ENCODE peak calls at places on chromosomes 6 and 20, in seven cellular contexts. One of them, this sample, is unnamed.

GRCh38 chr20:16562259-16562658 is 11.0 kb downstream of the KIF16B start:
- DNase-seq in EL: no peak
- DNase-seq in tibial artery: no peak
- DNase-seq in glutamatergic neuron: no peak
- DNase-seq in AG08396: no peak
- DNase-seq in AML-193: no peak
- DNase-seq in neural progenitor cell: no peak
- DNase-seq in this sample: no peak

GRCh38 chr6:147169529-147169928 is 34.7 kb upstream of the STXBP5 start:
- DNase-seq in EL: no peak
- DNase-seq in tibial artery: no peak
- DNase-seq in glutamatergic neuron: no peak
- DNase-seq in AG08396: no peak
- DNase-seq in AML-193: no peak
- DNase-seq in neural progenitor cell: no peak
- DNase-seq in this sample: no peak

GRCh38 chr20:62571667-62572344 is 70.5 kb upstream of the SLCO4A1 start:
- DNase-seq in EL: no peak
- DNase-seq in tibial artery: no peak
- DNase-seq in glutamatergic neuron: no peak
- DNase-seq in AG08396: no peak
- DNase-seq in AML-193: peak
- DNase-seq in neural progenitor cell: no peak
- DNase-seq in this sample: no peak

GRCh38 chr6:116144590-116144989 is 18.7 kb upstream of the COL10A1 start:
- DNase-seq in EL: peak
- DNase-seq in tibial artery: no peak
- DNase-seq in glutamatergic neuron: no peak
- DNase-seq in AG08396: peak
- DNase-seq in AML-193: no peak
- DNase-seq in neural progenitor cell: no peak
- DNase-seq in this sample: peak

GRCh38 chr6:149464411-149464810 is 20.4 kb downstream of the ZC3H12D start:
- DNase-seq in EL: no peak
- DNase-seq in tibial artery: no peak
- DNase-seq in glutamatergic neuron: no peak
- DNase-seq in AG08396: no peak
- DNase-seq in AML-193: no peak
- DNase-seq in neural progenitor cell: no peak
- DNase-seq in this sample: no peak

GRCh38 chr20:58713801-58714339 is 21.3 kb downstream of the NPEPL1 start:
- DNase-seq in EL: no peak
- DNase-seq in tibial artery: peak
- DNase-seq in glutamatergic neuron: no peak
- DNase-seq in AG08396: peak
- DNase-seq in AML-193: no peak
- DNase-seq in neural progenitor cell: no peak
- DNase-seq in this sample: no peak

GRCh38 chr6:70847685-70848084 is 109.2 kb downstream of the B3GAT2 start:
- DNase-seq in EL: no peak
- DNase-seq in tibial artery: no peak
- DNase-seq in glutamatergic neuron: no peak
- DNase-seq in AG08396: no peak
- DNase-seq in AML-193: no peak
- DNase-seq in neural progenitor cell: no peak
- DNase-seq in this sample: no peak

GRCh38 chr6:42141603-42142117 is 760 bp downstream of the C6orf132 start:
- DNase-seq in EL: no peak
- DNase-seq in tibial artery: no peak
- DNase-seq in glutamatergic neuron: no peak
- DNase-seq in AG08396: peak
- DNase-seq in AML-193: no peak
- DNase-seq in neural progenitor cell: no peak
- DNase-seq in this sample: no peak

GRCh38 chr6:130527173-130527572 is 161.4 kb downstream of the TMEM200A start:
- DNase-seq in EL: no peak
- DNase-seq in tibial artery: no peak
- DNase-seq in glutamatergic neuron: no peak
- DNase-seq in AG08396: no peak
- DNase-seq in AML-193: no peak
- DNase-seq in neural progenitor cell: no peak
- DNase-seq in this sample: no peak

GRCh38 chr6:68638225-68638900 is 3.3 kb downstream of the ADGRB3 start:
- DNase-seq in EL: peak
- DNase-seq in tibial artery: no peak
- DNase-seq in glutamatergic neuron: peak
- DNase-seq in AG08396: peak
- DNase-seq in AML-193: peak
- DNase-seq in neural progenitor cell: peak
- DNase-seq in this sample: peak

GRCh38 chr6:38973178-38974057 is 75.2 kb upstream of the GLP1R start:
- DNase-seq in EL: peak
- DNase-seq in tibial artery: no peak
- DNase-seq in glutamatergic neuron: no peak
- DNase-seq in AG08396: peak
- DNase-seq in AML-193: peak
- DNase-seq in neural progenitor cell: peak
- DNase-seq in this sample: peak

GRCh38 chr6:36679043-36679821 is 718 bp downstream of the CDKN1A start:
- DNase-seq in EL: peak
- DNase-seq in tibial artery: peak
- DNase-seq in glutamatergic neuron: peak
- DNase-seq in AG08396: no peak
- DNase-seq in AML-193: no peak
- DNase-seq in neural progenitor cell: peak
- DNase-seq in this sample: peak

GRCh38 chr6:72631480-72631879 is 9.6 kb downstream of the KCNQ5 start:
- DNase-seq in EL: peak
- DNase-seq in tibial artery: no peak
- DNase-seq in glutamatergic neuron: no peak
- DNase-seq in AG08396: peak
- DNase-seq in AML-193: no peak
- DNase-seq in neural progenitor cell: no peak
- DNase-seq in this sample: peak

GRCh38 chr6:135280375-135281136 is 99.4 kb downstream of the MYB start:
- DNase-seq in EL: peak
- DNase-seq in tibial artery: no peak
- DNase-seq in glutamatergic neuron: no peak
- DNase-seq in AG08396: no peak
- DNase-seq in AML-193: peak
- DNase-seq in neural progenitor cell: no peak
- DNase-seq in this sample: peak

This sample was measured in fibroblast of the aortic adventitia.